ENCODE peak calls at places on chromosome 13, in five cellular contexts. R is GM23248, O is transverse colon, U is psoas muscle, T is ascending aorta. X is an unnamed sample. For H3K4me1 and H3K27me3, the result is how much of the 10 kb centered on the place peaks cover.

GRCh38 chr13:80339578-80339840 is 1.4 kb downstream of the SPRY2 start:
- DNase-seq in U (no peak), T (no peak), O (no peak), R (no peak), X (no peak)

GRCh38 chr13:36965767-36966166 is 33.4 kb downstream of the ALG5 start:
- DNase-seq in U (no peak), O (no peak), R (peak), T (no peak), X (no peak)

GRCh38 chr13:99176309-99177276 is 24.1 kb upstream of the UBAC2 start:
- DNase-seq in T (no peak), R (peak), U (peak), O (peak), X (peak)

GRCh38 chr13:37194428-37194861 is 89.0 kb upstream of the CSNK1A1L start:
- DNase-seq in T (no peak), O (no peak), U (no peak), R (peak), X (no peak)

GRCh38 chr13:51557875-51558604 is 26.2 kb upstream of the WDFY2 start:
- DNase-seq in R (peak), T (no peak), O (no peak), U (no peak), X (no peak)

GRCh38 chr13:48586591-48587103 is 53.8 kb upstream of the RCBTB2 start:
- DNase-seq in T (no peak), R (peak), O (no peak), U (peak), X (peak)

GRCh38 chr13:67792151-67792665 is 562.1 kb upstream of the PCDH9 start:
- DNase-seq in O (no peak), T (no peak), R (no peak), U (no peak), X (no peak)

GRCh38 chr13:31236211-31236786 is 36.5 kb downstream of the B3GLCT start:
- DNase-seq in T (no peak), O (no peak), R (peak), U (no peak), X (no peak)

GRCh38 chr13:30446122-30446500 is 19.6 kb downstream of the HMGB1 start:
- DNase-seq in O (no peak), U (no peak), R (no peak), T (no peak), X (no peak)

GRCh38 chr13:23876265-23876664 is 12.9 kb downstream of the MIPEP start:
- DNase-seq in O (peak), R (peak), T (no peak), U (no peak), X (no peak)

GRCh38 chr13:100530645-100531044 is 57.9 kb downstream of the GGACT start:
- DNase-seq in R (peak), T (no peak), U (no peak), O (no peak), X (no peak)

GRCh38 chr13:73403362-73404150 is 344.8 kb downstream of the KLF5 start:
- DNase-seq in T (no peak), U (no peak), R (peak), O (no peak), X (no peak)

GRCh38 chr13:82833928-82834327 is 1048.3 kb downstream of the SLITRK1 start:
- DNase-seq in U (no peak), R (peak), O (no peak), T (no peak), X (no peak)

GRCh38 chr13:50334944-50335343 is 319.7 kb downstream of the KCNRG start:
- DNase-seq in T (no peak), U (no peak), R (no peak), O (no peak), X (no peak)

GRCh38 chr13:77698211-77699058 is 948 bp downstream of the SLAIN1 start:
- DNase-seq in T (no peak), U (peak), R (peak), O (peak), X (peak)

GRCh38 chr13:42478531-42479156 is 95.3 kb upstream of the TNFSF11 start:
- DNase-seq in T (no peak), U (no peak), R (peak), O (no peak), X (no peak)

GRCh38 chr13:30052127-30052526 is 201.7 kb upstream of the UBL3 start:
- DNase-seq in R (no peak), O (no peak), T (no peak), U (no peak), X (no peak)

GRCh38 chr13:74443623-74444022 is 309.4 kb upstream of the KLF12 start:
- DNase-seq in U (no peak), O (no peak), T (no peak), R (peak), X (no peak)

GRCh38 chr13:84843368-84843767 is 955.9 kb downstream of the SLITRK6 start:
- DNase-seq in O (no peak), U (no peak), T (no peak), R (no peak), X (no peak)

GRCh38 chr13:33322965-33323668 is 37.6 kb upstream of the STARD13 start:
- DNase-seq in R (no peak), O (no peak), T (no peak), U (no peak), X (no peak)

GRCh38 chr13:99471231-99472202 is 29.8 kb upstream of the TM9SF2 start:
- DNase-seq in R (peak), U (no peak), T (no peak), O (no peak), X (no peak)

GRCh38 chr13:93326427-93326826 is 99.8 kb downstream of the GPC6 start:
- DNase-seq in O (no peak), T (no peak), U (no peak), R (no peak), X (no peak)

GRCh38 chr13:76882431-76882830 is 3.8 kb downstream of the KCTD12 start:
- DNase-seq in O (peak), U (no peak), R (peak), T (no peak), X (no peak)

GRCh38 chr13:106361621-106362020 is 173.8 kb downstream of the EFNB2 start:
- DNase-seq in U (no peak), T (no peak), O (no peak), R (no peak), X (no peak)

GRCh38 chr13:40440990-40441820 is 225.2 kb downstream of the FOXO1 start:
- DNase-seq in O (peak), R (peak), U (peak), T (no peak), X (peak)

GRCh38 chr13:97367427-97367826 is 66.5 kb upstream of the RAP2A start:
- DNase-seq in R (peak), U (no peak), O (no peak), T (no peak), X (no peak)

GRCh38 chr13:69044629-69045028 is 1063.0 kb upstream of the ATXN8OS start:
- DNase-seq in R (no peak), T (no peak), U (no peak), O (no peak), X (no peak)

GRCh38 chr13:40069173-40070044 is 413.9 kb downstream of the COG6 start:
- DNase-seq in R (peak), O (peak), T (no peak), U (peak), X (peak)

GRCh38 chr13:65638572-65639168 is 1591.5 kb downstream of the PCDH9 start:
- DNase-seq in U (no peak), O (no peak), T (no peak), R (peak), X (no peak)

GRCh38 chr13:40275636-40276035 is 390.8 kb downstream of the FOXO1 start:
- DNase-seq in U (no peak), T (no peak), O (no peak), R (peak), X (no peak)

GRCh38 chr13:114153485-114154080 is 21.2 kb upstream of the RASA3 start:
- DNase-seq in U (no peak), T (no peak), R (no peak), O (no peak), X (no peak)
- H3K4me1 ChIP-seq in U (under half), T (under half), R (under half), O (under half), X (under half)

DNA sequence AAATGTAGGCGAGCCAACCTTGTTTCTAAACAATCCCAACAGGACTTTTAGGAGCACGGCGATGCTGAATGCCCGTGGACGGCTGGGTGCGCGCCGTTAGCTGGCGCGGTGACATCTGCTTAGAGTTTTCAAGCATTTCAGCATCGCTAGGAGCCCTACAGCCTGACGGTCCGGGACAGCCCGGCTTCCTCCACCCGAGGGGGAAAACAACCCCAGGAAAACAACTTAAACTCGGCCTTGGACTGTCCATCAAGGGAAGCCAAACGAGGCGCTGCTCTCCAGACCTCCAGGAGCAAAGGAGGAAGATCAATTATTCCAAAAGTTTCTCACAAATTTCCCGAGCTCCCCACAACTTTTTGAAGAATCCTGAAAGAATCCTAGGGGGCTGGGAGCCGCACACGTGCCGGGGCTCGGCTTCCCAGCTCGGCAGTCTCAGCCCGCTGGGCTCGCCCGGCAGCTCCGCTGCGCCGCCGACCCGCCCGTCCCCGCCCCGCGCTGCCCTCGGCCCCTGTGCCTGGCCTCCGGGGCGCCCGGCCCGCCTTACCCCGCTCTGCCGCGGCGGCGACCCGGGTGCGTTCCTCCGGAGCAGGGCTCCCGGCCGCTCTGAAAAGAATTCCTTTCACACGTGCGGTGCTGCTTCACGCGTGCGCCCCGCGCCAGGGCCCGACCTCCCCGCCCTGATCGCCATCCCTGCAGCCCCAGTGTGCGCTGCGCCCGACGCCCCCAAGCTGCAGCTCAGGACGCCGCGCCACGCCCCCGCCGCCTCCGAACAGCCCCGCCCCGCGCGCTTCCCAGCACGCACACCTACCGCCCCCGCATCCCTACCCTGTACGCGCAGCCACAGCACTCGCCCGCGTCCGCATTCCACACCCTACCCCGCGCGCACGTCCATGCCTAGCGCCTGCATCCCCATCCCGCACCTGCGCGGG is at the start of gene GJA3:
- DNase-seq in U (no peak), O (no peak), T (no peak), R (peak), X (peak)
- H3K27me3 ChIP-seq in U (under half), O (half or more), T (under half), R (under half), X (half or more)

GRCh38 chr13:21752501-21752900 is 81.6 kb downstream of the FGF9 start:
- DNase-seq in O (no peak), U (no peak), R (no peak), T (no peak), X (no peak)
- H3K27ac ChIP-seq in O (no peak), U (no peak), R (no peak), T (no peak), X (no peak)

GRCh38 chr13:110294146-110294545 is 12.8 kb downstream of the COL4A1 start:
- DNase-seq in U (no peak), T (no peak), R (peak), O (no peak), X (no peak)
- H3K4me1 ChIP-seq in U (under half), T (under half), R (under half), O (under half), X (half or more)

DNA sequence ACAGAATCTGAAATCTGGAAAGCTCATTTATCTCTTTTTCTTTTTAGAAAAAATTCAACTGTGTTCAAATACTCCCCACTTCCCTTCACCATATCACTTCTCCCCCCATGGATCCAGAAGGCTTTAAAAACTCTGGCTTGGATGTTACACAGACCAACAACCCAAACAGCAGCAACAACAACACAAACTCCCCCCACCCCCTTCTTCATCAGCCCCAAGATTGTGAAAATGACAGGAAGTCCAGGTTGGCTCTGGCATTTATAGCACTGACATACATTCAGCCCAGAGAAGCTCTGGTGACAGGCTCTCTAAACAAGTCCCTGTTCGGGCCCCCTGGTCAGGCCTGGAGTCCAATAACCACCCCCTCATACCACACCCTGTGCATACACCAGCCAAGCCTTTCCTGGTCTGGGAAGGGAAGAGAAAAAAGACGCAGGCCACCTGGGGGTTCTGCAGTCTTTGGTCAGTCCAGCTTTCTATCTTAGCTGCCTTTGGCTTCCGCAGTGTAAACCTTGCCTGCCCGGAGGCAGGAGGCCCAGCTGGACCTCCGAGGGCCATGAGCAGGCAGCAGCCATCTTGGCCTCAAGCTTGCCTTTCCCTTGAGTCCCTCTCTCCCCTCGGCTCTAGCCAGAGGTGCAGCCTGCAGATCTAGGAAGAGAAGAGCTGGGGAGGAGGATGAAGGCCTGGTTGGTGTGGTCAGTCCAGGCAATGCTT is 6.8 kb downstream of the CDX2 start:
- DNase-seq in U (no peak), T (no peak), O (peak), R (no peak), X (no peak)
- H3K27me3 ChIP-seq in U (under half), T (under half), O (half or more), R (half or more), X (half or more)

DNA sequence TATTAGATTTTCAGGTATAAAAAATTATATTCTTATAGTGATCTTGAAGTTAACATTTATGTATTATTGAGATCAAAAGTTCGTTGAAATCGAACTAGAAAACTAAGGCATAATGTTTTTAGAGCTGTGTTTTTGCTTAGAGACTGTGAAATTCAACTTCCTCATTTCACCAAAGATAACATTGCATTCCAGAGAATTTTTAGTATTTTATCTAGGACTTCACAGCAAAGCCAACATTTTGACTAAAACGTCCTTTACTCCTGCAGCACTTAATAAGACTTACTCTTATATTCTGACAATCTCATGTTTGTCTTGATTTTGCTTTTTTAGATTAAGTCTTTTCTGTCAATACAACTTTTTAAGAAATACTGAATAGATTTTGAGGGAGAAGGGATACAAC is 4.8 kb downstream of the KCTD4 start:
- DNase-seq in R (no peak), T (no peak), O (no peak), U (no peak), X (no peak)
- H3K27ac ChIP-seq in R (peak), T (no peak), O (no peak), U (no peak), X (peak)

DNA sequence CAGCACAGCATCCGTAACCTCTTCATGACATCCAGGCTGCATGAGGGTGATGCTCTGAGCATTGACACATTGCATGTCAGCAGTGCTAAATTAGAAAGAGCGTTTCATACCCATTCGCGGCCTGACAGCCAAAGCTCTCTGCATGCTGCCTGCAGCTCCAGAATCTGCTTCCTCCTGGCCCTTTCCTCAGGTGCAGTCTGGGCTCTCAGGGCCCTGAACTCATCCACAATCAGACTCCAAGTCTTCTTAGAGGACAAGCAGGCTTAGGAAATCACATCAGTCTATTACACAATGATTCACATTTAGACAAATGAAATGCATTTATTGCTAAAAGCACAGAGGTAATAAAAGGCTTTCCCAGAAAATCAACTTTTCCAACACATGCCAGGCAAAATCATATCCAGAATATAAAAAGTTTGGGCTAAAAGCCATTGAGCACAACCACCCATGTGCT is 109.1 kb downstream of the COL4A2 start:
- DNase-seq in T (no peak), R (peak), U (no peak), O (no peak), X (no peak)
- H3K4me1 ChIP-seq in T (under half), R (under half), U (under half), O (under half), X (half or more)

DNA sequence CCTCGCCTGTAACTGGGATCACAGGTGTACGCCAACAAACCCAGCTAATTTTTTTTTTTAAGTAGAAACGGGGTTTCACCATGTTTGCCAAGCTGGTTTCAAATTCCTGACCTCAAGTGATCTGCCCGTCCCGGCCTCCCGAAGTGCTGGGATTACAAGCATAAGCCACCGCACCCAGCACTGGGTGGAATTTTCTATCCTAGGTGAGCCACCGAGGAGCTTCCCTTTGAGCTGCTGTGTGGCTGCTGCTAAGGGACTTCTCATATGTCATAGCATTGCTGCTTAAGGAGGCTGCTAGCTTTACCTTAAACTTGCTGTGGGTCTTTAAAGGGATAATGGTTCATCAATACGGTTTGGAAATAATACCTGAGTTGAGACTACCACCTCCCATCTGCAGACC is 2.9 kb upstream of the AMER2 start:
- DNase-seq in U (no peak), O (no peak), T (no peak), R (no peak), X (no peak)
- H3K27me3 ChIP-seq in U (under half), O (half or more), T (under half), R (under half), X (half or more)